ENCODE peak calls at places on chromosomes 11 and 22, in five cellular contexts. Y, G, F, L and R are unnamed samples. For H3K4me1, the result is how much of the 10 kb centered on the place peaks cover.

GRCh38 chr11:118842369-118842768 is 41.3 kb upstream of the CXCR5 start:
- DNase-seq in G (no peak), F (no peak), L (no peak), Y (peak), R (no peak)

GRCh38 chr11:2510626-2511402 is 66.0 kb downstream of the KCNQ1 start:
- DNase-seq in L (peak), F (peak), G (no peak), Y (no peak), R (no peak)

GRCh38 chr22:50587407-50587806 is 4.8 kb upstream of the CHKB start:
- DNase-seq in Y (no peak), L (no peak), G (no peak), F (no peak), R (no peak)

GRCh38 chr11:117747892-117748291 is 49.1 kb downstream of the DSCAML1 start:
- DNase-seq in Y (no peak), G (no peak), F (no peak), L (no peak), R (no peak)

GRCh38 chr22:24134090-24134846 is 47.0 kb upstream of the SUSD2 start:
- DNase-seq in F (no peak), Y (no peak), G (no peak), L (peak), R (no peak)

GRCh38 chr22:35630387-35630793 is 13.3 kb upstream of the MB start:
- DNase-seq in L (no peak), Y (peak), G (no peak), F (no peak), R (no peak)

GRCh38 chr22:19107730-19108074 is 14.5 kb downstream of the DGCR2 start:
- DNase-seq in L (no peak), F (no peak), Y (no peak), G (no peak), R (no peak)

GRCh38 chr11:61885166-61885778 is 6.1 kb downstream of the FADS3 start:
- DNase-seq in Y (no peak), F (no peak), G (no peak), L (no peak), R (no peak)

GRCh38 chr22:49785841-49786451 is 41.7 kb downstream of the BRD1 start:
- DNase-seq in L (no peak), G (no peak), F (peak), Y (no peak), R (peak)

GRCh38 chr11:86798988-86799387 is 1.4 kb upstream of the PRSS23 start:
- DNase-seq in Y (peak), L (no peak), G (no peak), F (no peak), R (no peak)

GRCh38 chr11:69393178-69393832 is 88.2 kb upstream of the LINC01488 start:
- DNase-seq in G (no peak), Y (no peak), F (peak), L (no peak), R (no peak)

GRCh38 chr11:42085736-42086135 is 626.3 kb upstream of the LRRC4C start:
- DNase-seq in L (no peak), G (no peak), F (no peak), Y (no peak), R (no peak)

GRCh38 chr22:20799449-20799848 is 25.5 kb downstream of the SERPIND1 start:
- DNase-seq in F (no peak), G (no peak), Y (no peak), L (no peak), R (no peak)

GRCh38 chr11:975824-976223 is 50.2 kb downstream of the AP2A2 start:
- DNase-seq in G (no peak), F (no peak), L (no peak), Y (peak), R (no peak)

GRCh38 chr11:33912405-33913361 is 20.8 kb upstream of the LMO2 start:
- DNase-seq in Y (peak), L (no peak), F (peak), G (no peak), R (no peak)

GRCh38 chr11:19715373-19715772 is 2.7 kb downstream of the NAV2 start:
- DNase-seq in G (peak), Y (peak), L (no peak), F (no peak), R (no peak)

GRCh38 chr11:74679513-74679865 is 51.7 kb downstream of the CHRDL2 start:
- DNase-seq in Y (no peak), L (no peak), G (no peak), F (no peak), R (no peak)

GRCh38 chr11:126317681-126318641 is 14.1 kb downstream of the DCPS start:
- DNase-seq in F (peak), Y (peak), L (peak), G (no peak), R (peak)

GRCh38 chr22:40482886-40483285 is 112.5 kb downstream of the SGSM3 start:
- DNase-seq in G (no peak), F (no peak), L (no peak), Y (no peak), R (no peak)

GRCh38 chr11:100948936-100949335 is 180.7 kb downstream of the PGR start:
- DNase-seq in G (no peak), L (no peak), Y (no peak), F (no peak), R (no peak)

GRCh38 chr11:74009675-74010305 is 905 bp upstream of the UCP3 start:
- DNase-seq in Y (no peak), L (no peak), F (no peak), G (no peak), R (no peak)

GRCh38 chr11:78961938-78962701 is 387.5 kb upstream of the NARS2 start:
- DNase-seq in Y (peak), F (no peak), G (peak), L (no peak), R (no peak)

GRCh38 chr11:78957481-78958245 is 383.0 kb upstream of the NARS2 start:
- DNase-seq in G (no peak), F (no peak), L (no peak), Y (peak), R (no peak)

GRCh38 chr11:78958444-78958843 is 383.8 kb upstream of the NARS2 start:
- DNase-seq in Y (no peak), G (no peak), F (no peak), L (no peak), R (no peak)

GRCh38 chr11:78961186-78961782 is 386.6 kb upstream of the NARS2 start:
- DNase-seq in L (no peak), F (no peak), Y (peak), G (no peak), R (no peak)
- TF ChIP-seq CTCF in L (no peak), F (peak), Y (peak), G (no peak), R (peak)

DNA sequence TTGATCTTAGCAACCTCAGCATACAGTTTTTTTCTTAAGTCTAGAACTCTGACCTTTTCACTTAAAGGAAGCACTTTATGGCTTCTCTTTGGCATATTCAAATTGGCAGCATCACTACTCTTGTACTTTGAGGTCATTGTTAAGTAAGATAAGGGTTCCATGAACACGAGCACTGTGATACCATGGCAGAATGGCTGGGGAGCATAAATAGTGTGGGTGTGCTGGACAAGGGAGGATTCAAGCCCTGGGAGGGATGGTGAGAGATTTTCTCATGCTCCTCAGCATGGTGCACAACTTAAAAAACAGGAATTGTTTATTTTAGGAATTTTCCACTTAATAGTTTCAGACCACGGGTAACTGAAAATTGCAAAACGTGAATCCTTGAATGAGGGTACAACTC is 111.4 kb downstream of the ATXN10 start:
- DNase-seq in Y (no peak), L (no peak), F (no peak), G (no peak), R (no peak)
- H3K4me1 ChIP-seq in Y (under half), L (under half), F (under half), G (under half), R (under half)

DNA sequence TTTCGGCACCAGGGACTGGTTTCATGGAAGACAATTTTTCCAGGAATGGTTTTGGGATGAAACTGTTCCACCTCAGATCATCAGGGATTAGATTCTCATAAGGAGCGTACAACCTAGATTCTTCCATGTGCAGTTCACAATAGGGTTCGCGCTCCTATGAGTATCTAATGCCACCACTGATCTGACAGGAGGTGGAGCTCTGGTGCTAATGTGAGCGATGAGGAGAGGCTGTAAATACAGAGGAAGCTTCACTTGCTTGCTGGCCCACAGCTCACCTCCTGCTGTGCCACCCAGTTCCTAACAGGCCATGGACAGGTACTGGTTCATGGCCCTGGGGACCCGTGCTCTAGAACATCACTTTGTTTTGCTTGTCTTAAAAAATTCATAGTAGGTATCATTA is 41.8 kb upstream of the AMPD3 start:
- DNase-seq in F (no peak), G (no peak), L (peak), Y (peak), R (peak)
- TF ChIP-seq CTCF in F (no peak), G (no peak), L (peak), Y (peak), R (no peak)

GRCh38 chr11:58586998-58587397 is 8.1 kb downstream of the ZFP91 start:
- DNase-seq in Y (no peak), G (no peak), L (no peak), F (no peak), R (no peak)
- H3K4me1 ChIP-seq in Y (under half), G (under half), L (under half), F (half or more), R (under half)

DNA sequence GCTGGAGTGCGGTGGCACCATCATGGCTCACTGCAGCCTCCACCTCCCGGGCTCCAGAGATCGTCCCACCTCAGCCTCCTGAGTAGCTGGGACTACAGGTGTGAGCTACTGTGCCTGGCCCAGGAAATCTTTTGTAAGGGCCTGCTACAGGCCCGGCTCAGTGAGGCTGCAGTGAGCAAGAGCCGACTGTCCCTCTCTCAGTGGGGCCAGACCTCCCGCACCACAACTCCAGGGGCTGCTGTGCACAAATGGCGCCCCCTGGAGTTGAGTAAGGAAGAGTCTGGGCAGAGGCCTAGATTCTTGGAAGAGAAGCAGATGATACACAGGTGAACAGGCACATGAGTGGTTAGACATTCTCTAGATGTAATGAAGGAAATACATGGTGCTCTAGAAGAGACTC is 7.0 kb downstream of the SERHL2 start:
- DNase-seq in L (no peak), F (no peak), G (no peak), Y (no peak), R (peak)
- TF ChIP-seq CTCF in L (peak), F (peak), G (no peak), Y (peak), R (peak)